ENCODE peak calls at places on chromosomes 2 and 18, in four cellular contexts. B is lower lobe of right lung, D is right cardiac atrium, M is IMR-90. Z is an unnamed sample. For H3K4me1, the result is how much of the 10 kb centered on the place peaks cover.

GRCh38 chr18:52312321-52312720 is 27.7 kb upstream of the DCC start:
- DNase-seq in B (no peak), D (no peak), M (no peak), Z (no peak)

GRCh38 chr2:147110962-147111361 is 733.9 kb upstream of the ACVR2A start:
- DNase-seq in B (no peak), D (no peak), M (no peak), Z (no peak)

GRCh38 chr2:246489-247145 is 17.2 kb downstream of the SH3YL1 start:
- DNase-seq in B (no peak), D (no peak), M (peak), Z (no peak)

GRCh38 chr2:15630958-15631719 is 39.5 kb downstream of the DDX1 start:
- DNase-seq in B (no peak), D (no peak), M (no peak), Z (no peak)

GRCh38 chr2:237860273-237860935 is 981 bp downstream of the RAMP1 start:
- DNase-seq in B (no peak), D (no peak), M (no peak), Z (no peak)

GRCh38 chr2:121375621-121376159 is 90.7 kb upstream of the TFCP2L1 start:
- DNase-seq in B (no peak), D (no peak), M (peak), Z (no peak)

GRCh38 chr2:47264183-47264582 is 109.1 kb upstream of the STPG4 start:
- DNase-seq in B (no peak), D (no peak), M (no peak), Z (no peak)

GRCh38 chr2:18171191-18172139 is 293.0 kb downstream of the KCNS3 start:
- DNase-seq in B (no peak), D (no peak), M (peak), Z (no peak)

GRCh38 chr2:225008935-225009334 is 33.3 kb downstream of the DOCK10 start:
- DNase-seq in B (no peak), D (no peak), M (no peak), Z (no peak)

GRCh38 chr18:23231340-23232021 is 96.2 kb downstream of the CABLES1 start:
- DNase-seq in B (peak), D (peak), M (peak), Z (no peak)

GRCh38 chr2:105929506-105929905 is 184.8 kb downstream of the NCK2 start:
- DNase-seq in B (no peak), D (no peak), M (no peak), Z (no peak)

GRCh38 chr2:11330457-11331142 is 13.8 kb downstream of the ROCK2 start:
- DNase-seq in B (no peak), D (no peak), M (no peak), Z (no peak)

GRCh38 chr2:235675678-235676535 is 182.1 kb downstream of the AGAP1 start:
- DNase-seq in B (no peak), D (no peak), M (peak), Z (no peak)
- H3K4me1 ChIP-seq in B (under half), D (under half), M (under half), Z (under half)

GRCh38 chr18:43080671-43081070 is 34.8 kb downstream of the RIT2 start:
- DNase-seq in B (no peak), D (no peak), M (no peak), Z (no peak)

GRCh38 chr18:43081396-43081795 is 34.1 kb downstream of the RIT2 start:
- DNase-seq in B (no peak), D (no peak), M (no peak), Z (no peak)

GRCh38 chr18:43077510-43078290 is 37.8 kb downstream of the RIT2 start:
- DNase-seq in B (no peak), D (no peak), M (no peak), Z (no peak)

GRCh38 chr18:43079422-43079821 is 36.1 kb downstream of the RIT2 start:
- DNase-seq in B (no peak), D (no peak), M (no peak), Z (no peak)

DNA sequence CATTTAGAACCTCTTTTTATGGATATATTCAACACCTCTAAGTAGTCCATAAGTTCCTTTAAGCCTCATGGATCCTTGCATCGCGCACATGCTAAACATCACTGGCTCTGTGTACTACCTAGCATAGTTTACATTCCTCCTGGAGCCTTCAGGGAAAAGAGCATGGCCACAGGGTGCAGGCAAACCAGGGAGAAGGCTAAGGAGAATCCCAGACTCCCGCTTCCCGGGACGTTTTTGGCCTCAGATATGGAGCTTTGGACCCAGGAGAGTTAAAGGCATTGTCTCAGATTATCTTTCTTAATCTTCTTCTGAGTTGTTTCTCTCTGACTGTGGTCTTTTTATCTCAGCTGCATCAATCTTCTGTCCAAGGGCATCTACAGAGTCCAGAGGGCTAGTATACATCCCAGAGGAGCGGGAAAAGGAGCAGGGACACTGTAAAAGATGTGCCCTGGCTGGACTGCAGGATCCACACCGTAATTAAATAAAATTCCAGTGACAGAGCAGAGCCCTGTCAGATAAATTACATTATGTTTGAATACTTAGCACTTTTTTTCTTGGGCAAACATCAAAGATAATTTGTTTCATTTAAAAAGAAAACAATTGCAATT is 36.9 kb downstream of the RIT2 start:
- DNase-seq in B (no peak), D (no peak), M (no peak), Z (no peak)
- H3K27ac ChIP-seq in B (no peak), D (no peak), M (no peak), Z (no peak)

DNA sequence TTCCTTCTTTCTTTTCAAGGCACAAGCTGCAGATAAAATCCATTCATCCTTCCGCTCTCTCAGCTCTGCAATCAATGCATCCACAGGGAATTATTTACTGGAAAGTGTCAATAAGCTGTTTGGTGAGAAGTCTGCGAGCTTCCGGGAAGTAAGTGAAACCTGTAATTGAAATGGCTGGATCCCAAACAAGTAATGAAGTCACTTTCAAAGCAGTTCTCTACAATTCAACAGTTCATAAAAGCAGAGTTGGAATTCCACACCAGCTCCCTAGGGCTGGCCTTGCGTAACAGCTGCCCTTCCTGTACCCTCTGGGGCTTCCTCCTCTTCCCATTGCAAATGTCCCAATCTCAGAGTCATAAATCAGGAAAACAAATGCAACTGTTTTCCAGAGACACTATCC is 9.6 kb downstream of the SERPINB2 start:
- DNase-seq in B (no peak), D (no peak), M (no peak), Z (no peak)
- H3K4me1 ChIP-seq in B (under half), D (under half), M (under half), Z (under half)

DNA sequence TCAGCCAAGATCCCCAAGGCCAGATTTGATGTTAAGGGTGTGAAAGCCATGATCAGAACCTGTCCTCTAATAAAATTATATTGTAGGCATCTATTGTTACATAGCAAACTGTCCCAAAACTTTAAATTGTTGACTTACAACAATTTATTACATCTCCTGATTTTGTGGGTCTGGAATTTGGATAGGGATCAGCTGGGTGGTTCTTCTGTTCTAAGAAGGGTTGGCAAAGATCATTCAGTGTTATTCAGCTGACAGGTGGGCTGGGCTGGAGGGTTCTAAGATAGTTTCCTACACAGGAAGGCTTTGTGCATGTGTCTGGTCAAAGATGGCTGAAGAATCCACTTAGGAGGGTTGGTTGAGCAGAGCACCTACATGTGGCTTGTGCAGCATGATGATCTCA is 50.0 kb downstream of the SOCS6 start:
- DNase-seq in B (no peak), D (no peak), M (no peak), Z (no peak)
- H3K27ac ChIP-seq in B (no peak), D (no peak), M (no peak), Z (no peak)

GRCh38 chr2:180520816-180521595 is 459.4 kb upstream of the UBE2E3 start:
- DNase-seq in B (no peak), D (no peak), M (peak), Z (no peak)

GRCh38 chr2:180519276-180519675 is 461.1 kb upstream of the UBE2E3 start:
- DNase-seq in B (no peak), D (no peak), M (peak), Z (no peak)

GRCh38 chr2:180523629-180524340 is 456.6 kb upstream of the UBE2E3 start:
- DNase-seq in B (no peak), D (no peak), M (peak), Z (no peak)

GRCh38 chr2:180516204-180516603 is 464.2 kb upstream of the UBE2E3 start:
- DNase-seq in B (no peak), D (no peak), M (no peak), Z (no peak)

GRCh38 chr2:180520206-180520605 is 460.2 kb upstream of the UBE2E3 start:
- DNase-seq in B (no peak), D (no peak), M (peak), Z (no peak)
- H3K4me1 ChIP-seq in B (under half), D (under half), M (under half), Z (under half)

Z was measured in iPS DF 6.9.